ENCODE peak calls at places on chromosomes 11 and 22, in seven cellular contexts. One of them, this sample, is unnamed.

GRCh38 chr11:12516387-12517110 is 139.2 kb downstream of the PARVA start:
- DNase-seq in ovary: no peak
- DNase-seq in heart left ventricle: no peak
- DNase-seq in endothelial cell of umbilical vein: no peak
- DNase-seq in HCT116: no peak
- DNase-seq in stomach: no peak
- DNase-seq in breast epithelium: no peak
- DNase-seq in this sample: no peak

GRCh38 chr22:40401532-40401931 is 31.1 kb downstream of the SGSM3 start:
- DNase-seq in ovary: no peak
- DNase-seq in heart left ventricle: no peak
- DNase-seq in endothelial cell of umbilical vein: no peak
- DNase-seq in HCT116: no peak
- DNase-seq in stomach: no peak
- DNase-seq in breast epithelium: no peak
- DNase-seq in this sample: peak; percentile 46

GRCh38 chr11:7592706-7593105 is 78.9 kb downstream of the PPFIBP2 start:
- DNase-seq in ovary: no peak
- DNase-seq in heart left ventricle: no peak
- DNase-seq in endothelial cell of umbilical vein: no peak
- DNase-seq in HCT116: no peak
- DNase-seq in stomach: peak; percentile 60
- DNase-seq in breast epithelium: no peak
- DNase-seq in this sample: peak; percentile 67

GRCh38 chr11:128653828-128654231 is 40.0 kb upstream of the FLI1 start:
- DNase-seq in ovary: no peak
- DNase-seq in heart left ventricle: peak; percentile 70
- DNase-seq in endothelial cell of umbilical vein: peak; percentile 47
- DNase-seq in HCT116: no peak
- DNase-seq in stomach: peak; percentile 44
- DNase-seq in breast epithelium: no peak
- DNase-seq in this sample: peak; percentile 92

GRCh38 chr11:68948496-68948895 is 32.3 kb downstream of the MRGPRD start:
- DNase-seq in ovary: no peak
- DNase-seq in heart left ventricle: no peak
- DNase-seq in endothelial cell of umbilical vein: no peak
- DNase-seq in HCT116: no peak
- DNase-seq in stomach: no peak
- DNase-seq in breast epithelium: no peak
- DNase-seq in this sample: no peak

GRCh38 chr22:32700186-32700882 is 101.2 kb upstream of the TIMP3 start:
- DNase-seq in ovary: no peak
- DNase-seq in heart left ventricle: no peak
- DNase-seq in endothelial cell of umbilical vein: no peak
- DNase-seq in HCT116: no peak
- DNase-seq in stomach: no peak
- DNase-seq in breast epithelium: no peak
- DNase-seq in this sample: no peak

GRCh38 chr11:27385245-27385644 is 22.2 kb upstream of the CCDC34 start:
- DNase-seq in ovary: no peak
- DNase-seq in heart left ventricle: no peak
- DNase-seq in endothelial cell of umbilical vein: peak; percentile 14
- DNase-seq in HCT116: no peak
- DNase-seq in stomach: no peak
- DNase-seq in breast epithelium: no peak
- DNase-seq in this sample: no peak

GRCh38 chr11:87477321-87477720 is 439.6 kb downstream of the TMEM135 start:
- DNase-seq in ovary: no peak
- DNase-seq in heart left ventricle: no peak
- DNase-seq in endothelial cell of umbilical vein: no peak
- DNase-seq in HCT116: no peak
- DNase-seq in stomach: no peak
- DNase-seq in breast epithelium: no peak
- DNase-seq in this sample: no peak

GRCh38 chr11:111718436-111719325 is 47.5 kb downstream of the PPP2R1B start:
- DNase-seq in ovary: no peak
- DNase-seq in heart left ventricle: no peak
- DNase-seq in endothelial cell of umbilical vein: peak; percentile 87
- DNase-seq in HCT116: no peak
- DNase-seq in stomach: peak; percentile 73
- DNase-seq in breast epithelium: no peak
- DNase-seq in this sample: no peak

GRCh38 chr22:43090130-43090789 is 1.1 kb upstream of the TTLL1 start:
- DNase-seq in ovary: peak; percentile 51
- DNase-seq in heart left ventricle: no peak
- DNase-seq in endothelial cell of umbilical vein: peak; percentile 80
- DNase-seq in HCT116: peak; percentile 90
- DNase-seq in stomach: peak; percentile 49
- DNase-seq in breast epithelium: no peak
- DNase-seq in this sample: peak; percentile 91

GRCh38 chr11:71138737-71139425 is 113.5 kb downstream of the SHANK2 start:
- DNase-seq in ovary: no peak
- DNase-seq in heart left ventricle: no peak
- DNase-seq in endothelial cell of umbilical vein: no peak
- DNase-seq in HCT116: no peak
- DNase-seq in stomach: no peak
- DNase-seq in breast epithelium: no peak
- DNase-seq in this sample: no peak

GRCh38 chr11:57802411-57802810 is 40.8 kb downstream of the CTNND1 start:
- DNase-seq in ovary: no peak
- DNase-seq in heart left ventricle: no peak
- DNase-seq in endothelial cell of umbilical vein: no peak
- DNase-seq in HCT116: no peak
- DNase-seq in stomach: no peak
- DNase-seq in breast epithelium: no peak
- DNase-seq in this sample: no peak

GRCh38 chr22:31748490-31748889 is 1.4 kb downstream of the PRR14L start:
- DNase-seq in ovary: no peak
- DNase-seq in heart left ventricle: no peak
- DNase-seq in endothelial cell of umbilical vein: no peak
- DNase-seq in HCT116: no peak
- DNase-seq in stomach: no peak
- DNase-seq in breast epithelium: no peak
- DNase-seq in this sample: no peak

GRCh38 chr11:100930185-100930778 is 199.3 kb downstream of the PGR start:
- DNase-seq in ovary: no peak
- DNase-seq in heart left ventricle: no peak
- DNase-seq in endothelial cell of umbilical vein: peak; percentile 64
- DNase-seq in HCT116: peak; percentile 47
- DNase-seq in stomach: no peak
- DNase-seq in breast epithelium: no peak
- DNase-seq in this sample: no peak

GRCh38 chr11:22244986-22245592 is 52.2 kb downstream of the ANO5 start:
- DNase-seq in ovary: peak; percentile 8
- DNase-seq in heart left ventricle: no peak
- DNase-seq in endothelial cell of umbilical vein: peak; percentile 36
- DNase-seq in HCT116: peak; percentile 15
- DNase-seq in stomach: peak; percentile 47
- DNase-seq in breast epithelium: no peak
- DNase-seq in this sample: no peak

GRCh38 chr22:40560551-40560950 is 76.0 kb downstream of the MRTFA start:
- DNase-seq in ovary: no peak
- DNase-seq in heart left ventricle: no peak
- DNase-seq in endothelial cell of umbilical vein: peak; percentile 95
- DNase-seq in HCT116: no peak
- DNase-seq in stomach: no peak
- DNase-seq in breast epithelium: no peak
- DNase-seq in this sample: no peak

GRCh38 chr11:57680552-57680874 is 12.6 kb downstream of the ZDHHC5 start:
- DNase-seq in ovary: no peak
- DNase-seq in heart left ventricle: no peak
- DNase-seq in endothelial cell of umbilical vein: peak; percentile 16
- DNase-seq in HCT116: no peak
- DNase-seq in stomach: no peak
- DNase-seq in breast epithelium: no peak
- DNase-seq in this sample: no peak

GRCh38 chr11:73186886-73187285 is 31.2 kb upstream of the P2RY2 start:
- DNase-seq in ovary: no peak
- DNase-seq in heart left ventricle: no peak
- DNase-seq in endothelial cell of umbilical vein: no peak
- DNase-seq in HCT116: no peak
- DNase-seq in stomach: peak; percentile 21
- DNase-seq in breast epithelium: peak; percentile 17
- DNase-seq in this sample: peak; percentile 67

GRCh38 chr11:114291847-114292680 is 4.1 kb upstream of the NNMT start:
- DNase-seq in ovary: no peak
- DNase-seq in heart left ventricle: no peak
- DNase-seq in endothelial cell of umbilical vein: peak; percentile 94
- DNase-seq in HCT116: no peak
- DNase-seq in stomach: no peak
- DNase-seq in breast epithelium: no peak
- DNase-seq in this sample: no peak

GRCh38 chr11:1589996-1590395 is 4.9 kb upstream of the KRTAP5-1 start:
- DNase-seq in ovary: no peak
- DNase-seq in heart left ventricle: no peak
- DNase-seq in endothelial cell of umbilical vein: no peak
- DNase-seq in HCT116: no peak
- DNase-seq in stomach: no peak
- DNase-seq in breast epithelium: no peak
- DNase-seq in this sample: no peak
- H3K4me3 ChIP-seq in ovary: no peak overlapping the region
- H3K4me3 ChIP-seq in heart left ventricle: no peak overlapping the region
- H3K4me3 ChIP-seq in endothelial cell of umbilical vein: no peak overlapping the region
- H3K4me3 ChIP-seq in HCT116: no peak overlapping the region
- H3K4me3 ChIP-seq in stomach: no peak overlapping the region
- H3K4me3 ChIP-seq in breast epithelium: no peak overlapping the region
- H3K4me3 ChIP-seq in this sample: no peak overlapping the region

GRCh38 chr22:19434829-19435580 is 2.7 kb downstream of the MRPL40 start:
- DNase-seq in ovary: no peak
- DNase-seq in heart left ventricle: no peak
- DNase-seq in endothelial cell of umbilical vein: no peak
- DNase-seq in HCT116: no peak
- DNase-seq in stomach: no peak
- DNase-seq in breast epithelium: no peak
- DNase-seq in this sample: no peak

GRCh38 chr22:19429950-19430889 is 1.3 kb downstream of the HIRA start:
- DNase-seq in ovary: no peak
- DNase-seq in heart left ventricle: no peak
- DNase-seq in endothelial cell of umbilical vein: peak; percentile 16
- DNase-seq in HCT116: no peak
- DNase-seq in stomach: peak; percentile 40
- DNase-seq in breast epithelium: no peak
- DNase-seq in this sample: no peak

GRCh38 chr22:19431641-19432091 is at the start of gene HIRA:
- DNase-seq in ovary: peak; percentile 70
- DNase-seq in heart left ventricle: peak; percentile 92
- DNase-seq in endothelial cell of umbilical vein: peak; percentile 73
- DNase-seq in HCT116: peak; percentile 53
- DNase-seq in stomach: peak; percentile 84
- DNase-seq in breast epithelium: peak; percentile 77
- DNase-seq in this sample: peak; percentile 96

GRCh38 chr22:19430890-19431541 is 517 bp downstream of the HIRA start:
- DNase-seq in ovary: peak; percentile 27
- DNase-seq in heart left ventricle: peak; percentile 68
- DNase-seq in endothelial cell of umbilical vein: peak; percentile 29
- DNase-seq in HCT116: no peak
- DNase-seq in stomach: peak; percentile 65
- DNase-seq in breast epithelium: no peak
- DNase-seq in this sample: peak; percentile 87

DNA sequence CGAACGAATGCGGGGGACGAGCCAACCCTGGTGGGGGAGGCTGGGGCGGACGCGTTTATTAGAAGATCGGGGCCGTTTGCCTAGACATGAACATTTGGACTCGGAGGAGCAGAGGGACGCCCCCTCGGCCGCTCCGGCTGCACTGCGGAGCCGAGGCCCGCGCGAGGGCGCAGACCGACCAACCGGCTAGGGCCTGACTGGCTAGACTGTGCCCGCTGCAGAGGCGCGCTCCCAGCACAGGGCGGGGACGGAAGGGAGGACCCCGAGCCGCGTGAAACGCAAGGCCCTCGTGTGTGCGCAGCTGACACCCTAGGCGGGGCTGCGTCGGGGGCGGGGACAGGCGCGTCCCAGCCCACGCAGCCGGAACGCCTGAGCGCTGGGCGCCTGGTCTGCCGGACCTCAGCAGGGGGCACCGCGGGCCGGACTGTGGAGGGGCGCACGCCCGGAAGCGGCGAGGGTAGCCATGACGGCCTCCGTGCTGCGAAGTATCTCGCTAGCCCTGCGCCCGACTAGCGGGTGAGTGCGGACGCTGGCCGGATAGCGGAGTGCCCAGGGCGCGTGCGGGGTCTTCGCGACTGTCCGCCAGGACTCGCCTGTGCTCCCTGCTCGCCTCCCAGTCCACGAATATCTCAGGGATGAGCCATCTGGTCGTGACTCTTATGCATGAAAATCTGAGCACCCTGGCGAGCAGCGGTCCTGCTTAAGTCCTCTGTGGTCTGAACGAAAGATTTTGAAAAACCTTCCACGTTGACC is at the start of gene MRPL40:
- DNase-seq in ovary: peak; percentile 90
- DNase-seq in heart left ventricle: peak; percentile 98
- DNase-seq in endothelial cell of umbilical vein: peak; percentile 94
- DNase-seq in HCT116: peak; percentile 85
- DNase-seq in stomach: peak; percentile 94
- DNase-seq in breast epithelium: peak; percentile 88
- DNase-seq in this sample: peak; percentile 91
- TF ChIP-seq POLR2A in ovary: peak; percentile 91
- TF ChIP-seq POLR2A in heart left ventricle: no peak
- TF ChIP-seq POLR2A in endothelial cell of umbilical vein: peak; percentile 95
- TF ChIP-seq POLR2A in HCT116: peak; percentile 97
- TF ChIP-seq POLR2A in stomach: no peak
- TF ChIP-seq POLR2A in breast epithelium: peak; percentile 81
- TF ChIP-seq POLR2A in this sample: no peak

GRCh38 chr11:129791515-129791914 is 24.1 kb upstream of the TMEM45B start:
- DNase-seq in ovary: no peak
- DNase-seq in heart left ventricle: no peak
- DNase-seq in endothelial cell of umbilical vein: no peak
- DNase-seq in HCT116: no peak
- DNase-seq in stomach: no peak
- DNase-seq in breast epithelium: no peak
- DNase-seq in this sample: no peak

GRCh38 chr11:129788278-129788677 is 27.4 kb upstream of the TMEM45B start:
- DNase-seq in ovary: no peak
- DNase-seq in heart left ventricle: no peak
- DNase-seq in endothelial cell of umbilical vein: no peak
- DNase-seq in HCT116: no peak
- DNase-seq in stomach: no peak
- DNase-seq in breast epithelium: no peak
- DNase-seq in this sample: no peak

GRCh38 chr11:129790131-129790530 is 25.5 kb upstream of the TMEM45B start:
- DNase-seq in ovary: no peak
- DNase-seq in heart left ventricle: no peak
- DNase-seq in endothelial cell of umbilical vein: no peak
- DNase-seq in HCT116: no peak
- DNase-seq in stomach: no peak
- DNase-seq in breast epithelium: no peak
- DNase-seq in this sample: no peak

GRCh38 chr11:129785383-129786111 is 30.1 kb upstream of the TMEM45B start:
- DNase-seq in ovary: no peak
- DNase-seq in heart left ventricle: no peak
- DNase-seq in endothelial cell of umbilical vein: no peak
- DNase-seq in HCT116: no peak
- DNase-seq in stomach: no peak
- DNase-seq in breast epithelium: no peak
- DNase-seq in this sample: no peak

GRCh38 chr11:129787518-129787917 is 28.1 kb upstream of the TMEM45B start:
- DNase-seq in ovary: no peak
- DNase-seq in heart left ventricle: no peak
- DNase-seq in endothelial cell of umbilical vein: no peak
- DNase-seq in HCT116: no peak
- DNase-seq in stomach: no peak
- DNase-seq in breast epithelium: no peak
- DNase-seq in this sample: no peak
- TF ChIP-seq CTCF in ovary: no peak
- TF ChIP-seq CTCF in heart left ventricle: no peak
- TF ChIP-seq CTCF in endothelial cell of umbilical vein: no peak
- TF ChIP-seq CTCF in HCT116: no peak
- TF ChIP-seq CTCF in stomach: no peak
- TF ChIP-seq CTCF in breast epithelium: no peak
- TF ChIP-seq CTCF in this sample: no peak

GRCh38 chr11:19642185-19642591 is 70.4 kb upstream of the NAV2 start:
- DNase-seq in ovary: no peak
- DNase-seq in heart left ventricle: no peak
- DNase-seq in endothelial cell of umbilical vein: no peak
- DNase-seq in HCT116: no peak
- DNase-seq in stomach: no peak
- DNase-seq in breast epithelium: no peak
- DNase-seq in this sample: no peak
- H3K4me3 ChIP-seq in ovary: no peak overlapping the region
- H3K4me3 ChIP-seq in heart left ventricle: no peak overlapping the region
- H3K4me3 ChIP-seq in endothelial cell of umbilical vein: no peak overlapping the region
- H3K4me3 ChIP-seq in HCT116: no peak overlapping the region
- H3K4me3 ChIP-seq in stomach: no peak overlapping the region
- H3K4me3 ChIP-seq in breast epithelium: no peak overlapping the region
- H3K4me3 ChIP-seq in this sample: no peak overlapping the region

This sample was measured in lower leg skin.